ENCODE peak calls at places on chromosome 20, in five cellular contexts. One of them, this sample, is unnamed.

GRCh38 chr20:61052195-61052594 is 199.9 kb upstream of the CDH4 start:
- DNase-seq in A549: no peak
- DNase-seq in K562: no peak
- DNase-seq in HepG2: no peak
- DNase-seq in H1: no peak
- DNase-seq in this sample: no peak

GRCh38 chr20:31602779-31603441 is 2.2 kb upstream of the ID1 start:
- DNase-seq in A549: peak
- DNase-seq in K562: no peak
- DNase-seq in HepG2: peak
- DNase-seq in H1: no peak
- DNase-seq in this sample: peak

GRCh38 chr20:8144282-8145245 is 12.5 kb downstream of the PLCB1 start:
- DNase-seq in A549: no peak
- DNase-seq in K562: no peak
- DNase-seq in HepG2: peak
- DNase-seq in H1: no peak
- DNase-seq in this sample: peak

GRCh38 chr20:47118641-47119040 is 224.0 kb downstream of the EYA2 start:
- DNase-seq in A549: no peak
- DNase-seq in K562: no peak
- DNase-seq in HepG2: no peak
- DNase-seq in H1: no peak
- DNase-seq in this sample: peak

GRCh38 chr20:5657873-5658200 is 92.4 kb upstream of the SHLD1 start:
- DNase-seq in A549: no peak
- DNase-seq in K562: no peak
- DNase-seq in HepG2: no peak
- DNase-seq in H1: no peak
- DNase-seq in this sample: no peak

GRCh38 chr20:48621256-48622078 is 206.3 kb downstream of the PREX1 start:
- DNase-seq in A549: peak
- DNase-seq in K562: peak
- DNase-seq in HepG2: no peak
- DNase-seq in H1: no peak
- DNase-seq in this sample: peak

GRCh38 chr20:61288331-61288784 is 36.3 kb downstream of the CDH4 start:
- DNase-seq in A549: no peak
- DNase-seq in K562: no peak
- DNase-seq in HepG2: no peak
- DNase-seq in H1: no peak
- DNase-seq in this sample: no peak

GRCh38 chr20:24102290-24102689 is 113.7 kb upstream of the GGTLC1 start:
- DNase-seq in A549: peak
- DNase-seq in K562: no peak
- DNase-seq in HepG2: peak
- DNase-seq in H1: peak
- DNase-seq in this sample: no peak

GRCh38 chr20:62305149-62305764 is 2.5 kb downstream of the ADRM1 start:
- DNase-seq in A549: peak
- DNase-seq in K562: peak
- DNase-seq in HepG2: peak
- DNase-seq in H1: no peak
- DNase-seq in this sample: no peak

GRCh38 chr20:40637176-40637575 is 51.9 kb downstream of the MAFB start:
- DNase-seq in A549: no peak
- DNase-seq in K562: no peak
- DNase-seq in HepG2: no peak
- DNase-seq in H1: no peak
- DNase-seq in this sample: no peak

GRCh38 chr20:62203378-62204030 is 16.6 kb downstream of the HRH3 start:
- DNase-seq in A549: no peak
- DNase-seq in K562: no peak
- DNase-seq in HepG2: no peak
- DNase-seq in H1: no peak
- DNase-seq in this sample: no peak

GRCh38 chr20:7851031-7851490 is 89.2 kb downstream of the HAO1 start:
- DNase-seq in A549: no peak
- DNase-seq in K562: no peak
- DNase-seq in HepG2: no peak
- DNase-seq in H1: no peak
- DNase-seq in this sample: peak

GRCh38 chr20:6381887-6382286 is 259.1 kb upstream of the FERMT1 start:
- DNase-seq in A549: no peak
- DNase-seq in K562: no peak
- DNase-seq in HepG2: peak
- DNase-seq in H1: no peak
- DNase-seq in this sample: peak

GRCh38 chr20:53364617-53365016 is 229.0 kb downstream of the ZNF217 start:
- DNase-seq in A549: no peak
- DNase-seq in K562: no peak
- DNase-seq in HepG2: no peak
- DNase-seq in H1: no peak
- DNase-seq in this sample: no peak

GRCh38 chr20:59561614-59562277 is 42.6 kb upstream of the PHACTR3 start:
- DNase-seq in A549: no peak
- DNase-seq in K562: peak
- DNase-seq in HepG2: no peak
- DNase-seq in H1: no peak
- DNase-seq in this sample: no peak

GRCh38 chr20:20711413-20711812 is 1.0 kb downstream of the RALGAPA2 start:
- DNase-seq in A549: no peak
- DNase-seq in K562: no peak
- DNase-seq in HepG2: no peak
- DNase-seq in H1: no peak
- DNase-seq in this sample: no peak

GRCh38 chr20:20713244-20713765 is 861 bp upstream of the RALGAPA2 start:
- DNase-seq in A549: no peak
- DNase-seq in K562: no peak
- DNase-seq in HepG2: peak
- DNase-seq in H1: no peak
- DNase-seq in this sample: no peak

GRCh38 chr20:20712004-20712473 is 405 bp downstream of the RALGAPA2 start:
- DNase-seq in A549: no peak
- DNase-seq in K562: peak
- DNase-seq in HepG2: peak
- DNase-seq in H1: no peak
- DNase-seq in this sample: no peak

GRCh38 chr20:20710847-20711315 is 1.6 kb downstream of the RALGAPA2 start:
- DNase-seq in A549: no peak
- DNase-seq in K562: no peak
- DNase-seq in HepG2: peak
- DNase-seq in H1: no peak
- DNase-seq in this sample: no peak

DNA sequence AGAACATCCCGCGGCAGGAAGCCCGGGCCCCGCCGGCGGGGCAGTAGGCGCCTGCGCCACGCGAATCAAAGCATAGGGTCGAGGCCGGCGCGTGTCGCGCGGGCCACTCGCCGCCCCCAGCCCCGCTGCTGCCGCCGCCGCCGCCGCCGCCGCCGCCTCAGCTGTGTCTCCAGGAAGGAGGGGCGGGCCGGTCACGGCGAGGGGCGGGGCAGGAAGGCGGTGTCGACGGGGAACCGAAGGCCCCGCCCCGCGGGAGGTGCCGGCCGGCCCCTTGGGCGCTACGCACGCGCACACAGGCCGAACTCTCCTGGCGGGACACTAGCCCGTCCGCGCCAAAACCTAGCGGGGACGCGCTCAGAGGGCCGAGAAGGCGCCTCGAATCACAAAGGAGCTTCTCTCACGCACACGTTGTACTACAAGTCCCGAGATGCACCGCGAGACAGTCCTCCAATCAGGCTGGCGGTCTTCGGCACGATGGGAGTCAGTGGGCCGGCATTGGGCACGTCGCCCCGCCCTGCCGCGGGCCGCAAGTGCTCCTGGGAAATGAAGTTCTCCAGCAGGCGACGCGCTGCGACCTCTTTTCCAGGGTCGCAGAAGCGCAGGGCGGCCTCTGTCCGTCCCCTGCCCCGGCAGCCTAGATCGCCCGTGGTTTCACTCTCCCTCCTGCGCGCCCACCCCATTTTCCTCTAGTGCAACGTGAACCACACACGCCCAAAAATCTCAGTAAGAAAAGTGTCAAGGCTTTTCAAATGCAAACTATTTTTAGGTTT is at the start of gene RALGAPA2:
- DNase-seq in A549: peak
- DNase-seq in K562: peak
- DNase-seq in HepG2: peak
- DNase-seq in H1: peak
- DNase-seq in this sample: peak
- TF ChIP-seq POLR2A in A549: peak
- TF ChIP-seq POLR2A in K562: peak
- TF ChIP-seq POLR2A in HepG2: peak
- TF ChIP-seq POLR2A in H1: peak
- TF ChIP-seq POLR2A in this sample: no peak

DNA sequence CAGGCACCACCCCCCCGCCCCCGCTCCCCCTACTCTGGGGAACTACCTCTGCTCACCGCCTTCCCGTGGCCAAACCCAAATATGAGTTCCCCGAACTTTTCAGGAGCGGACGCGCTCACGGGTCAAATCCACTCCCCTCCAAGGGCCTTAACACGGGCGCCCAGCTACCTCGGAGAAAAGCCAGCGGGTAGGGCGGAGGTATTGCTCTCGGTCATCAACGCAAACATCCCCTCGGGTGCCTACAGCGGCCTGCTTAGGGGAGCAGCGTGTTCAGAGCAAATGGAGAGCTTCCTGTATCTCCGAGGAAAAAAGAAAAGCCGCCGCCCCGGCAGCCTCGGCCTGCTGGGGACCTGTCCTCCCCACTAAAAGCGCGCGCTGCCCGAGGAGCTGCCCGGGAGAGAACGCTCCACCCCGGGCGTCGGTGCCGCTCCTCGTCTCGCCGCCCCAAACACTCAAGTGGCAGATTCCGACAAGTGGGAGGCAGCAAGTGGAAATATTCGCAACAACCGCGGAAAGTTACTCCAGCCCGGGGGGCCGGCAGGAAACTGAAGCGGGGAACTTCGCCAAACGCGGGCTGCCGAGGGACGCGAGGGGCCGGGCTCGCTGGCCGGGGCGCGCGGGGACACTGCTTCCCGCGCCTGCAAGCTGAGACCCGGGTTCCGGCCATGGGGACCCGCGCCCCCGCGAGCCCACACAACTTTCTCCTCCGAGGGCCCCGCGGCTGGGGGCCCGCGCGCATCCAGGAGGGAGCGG is 669 bp downstream of the PTPRT start:
- DNase-seq in A549: no peak
- DNase-seq in K562: no peak
- DNase-seq in HepG2: no peak
- DNase-seq in H1: no peak
- DNase-seq in this sample: no peak
- TF ChIP-seq RFX5 in A549: no peak
- TF ChIP-seq RFX5 in K562: no peak
- TF ChIP-seq RFX5 in HepG2: no peak
- TF ChIP-seq RFX5 in H1: no peak
- TF ChIP-seq RFX5 in this sample: no peak

GRCh38 chr20:35541118-35541782 is 628 bp upstream of the ERGIC3 start:
- DNase-seq in A549: no peak
- DNase-seq in K562: no peak
- DNase-seq in HepG2: no peak
- DNase-seq in H1: no peak
- DNase-seq in this sample: no peak

GRCh38 chr20:35544436-35544835 is 2.6 kb downstream of the ERGIC3 start:
- DNase-seq in A549: no peak
- DNase-seq in K562: no peak
- DNase-seq in HepG2: no peak
- DNase-seq in H1: no peak
- DNase-seq in this sample: no peak

GRCh38 chr20:35542990-35543389 is 1.1 kb downstream of the ERGIC3 start:
- DNase-seq in A549: no peak
- DNase-seq in K562: no peak
- DNase-seq in HepG2: no peak
- DNase-seq in H1: no peak
- DNase-seq in this sample: no peak

GRCh38 chr20:35539756-35540212 is 2.1 kb upstream of the ERGIC3 start:
- DNase-seq in A549: no peak
- DNase-seq in K562: no peak
- DNase-seq in HepG2: peak
- DNase-seq in H1: no peak
- DNase-seq in this sample: no peak

GRCh38 chr20:35541783-35542662 is at the start of gene ERGIC3:
- DNase-seq in A549: peak
- DNase-seq in K562: peak
- DNase-seq in HepG2: peak
- DNase-seq in H1: peak
- DNase-seq in this sample: peak
- TF ChIP-seq POLR2A in A549: peak
- TF ChIP-seq POLR2A in K562: peak
- TF ChIP-seq POLR2A in HepG2: peak
- TF ChIP-seq POLR2A in H1: peak
- TF ChIP-seq POLR2A in this sample: no peak

GRCh38 chr20:45506398-45506797 is 9.0 kb downstream of the SPINT3 start:
- DNase-seq in A549: no peak
- DNase-seq in K562: no peak
- DNase-seq in HepG2: peak
- DNase-seq in H1: no peak
- DNase-seq in this sample: no peak

GRCh38 chr20:45508068-45508886 is 7.1 kb downstream of the SPINT3 start:
- DNase-seq in A549: no peak
- DNase-seq in K562: no peak
- DNase-seq in HepG2: peak
- DNase-seq in H1: no peak
- DNase-seq in this sample: no peak

GRCh38 chr20:45510242-45510862 is 5.1 kb downstream of the SPINT3 start:
- DNase-seq in A549: no peak
- DNase-seq in K562: no peak
- DNase-seq in HepG2: no peak
- DNase-seq in H1: no peak
- DNase-seq in this sample: no peak

GRCh38 chr20:45509091-45509490 is 6.3 kb downstream of the SPINT3 start:
- DNase-seq in A549: no peak
- DNase-seq in K562: no peak
- DNase-seq in HepG2: no peak
- DNase-seq in H1: no peak
- DNase-seq in this sample: no peak

DNA sequence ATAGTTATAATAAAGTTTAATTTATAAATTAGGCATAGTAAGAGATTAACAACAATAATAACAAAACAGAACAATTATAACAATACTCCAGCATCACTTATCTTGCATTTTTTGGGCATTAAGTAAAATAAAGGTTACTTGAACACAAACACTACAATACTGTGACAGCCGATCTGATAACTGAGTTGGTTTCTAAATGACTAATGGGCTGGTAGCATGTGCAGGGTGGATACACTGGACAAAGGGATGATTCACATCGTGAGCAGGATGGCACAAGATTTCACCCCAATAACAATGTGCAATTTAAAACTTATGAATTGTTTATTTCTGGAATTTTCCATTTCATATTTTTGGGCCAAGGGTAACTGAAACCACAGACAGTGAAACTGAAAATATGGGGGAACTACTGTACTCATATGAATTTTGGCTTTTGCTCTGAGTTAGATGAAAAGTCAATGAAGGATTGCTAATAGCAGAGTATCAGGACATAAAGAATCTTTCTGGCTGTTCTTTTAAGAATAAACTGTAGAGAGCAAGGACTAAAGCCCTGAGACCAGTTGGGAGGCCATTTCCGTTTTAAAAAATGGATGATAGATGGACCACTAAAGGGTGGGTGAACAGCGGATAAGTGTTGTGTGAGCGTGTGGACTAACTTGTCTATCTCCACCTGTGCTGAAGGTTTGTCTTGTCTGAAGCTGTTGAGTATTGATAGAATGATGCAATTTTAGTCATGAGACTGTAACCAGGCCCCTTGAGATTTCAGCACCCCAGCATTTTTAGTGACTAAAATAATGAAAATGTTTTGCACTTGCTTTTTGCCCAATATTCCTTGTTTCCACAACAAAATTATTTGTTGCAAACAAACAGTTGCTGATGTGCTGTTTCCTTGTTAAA is 8.2 kb downstream of the SPINT3 start:
- DNase-seq in A549: no peak
- DNase-seq in K562: no peak
- DNase-seq in HepG2: no peak
- DNase-seq in H1: no peak
- DNase-seq in this sample: no peak
- TF ChIP-seq RFX5 in A549: no peak
- TF ChIP-seq RFX5 in K562: no peak
- TF ChIP-seq RFX5 in HepG2: no peak
- TF ChIP-seq RFX5 in H1: no peak
- TF ChIP-seq RFX5 in this sample: no peak